ENCODE peak calls at places on chromosomes 1 and 21, in six cellular contexts. G is K562, P is GM12892, A is H1, U is HepG2, I is GM12878. T is an unnamed sample.

GRCh38 chr1:168708698-168709406 is 20.2 kb downstream of the DPT start:
- DNase-seq in G (no peak), P (no peak), A (no peak), U (no peak), I (no peak), T (no peak)

GRCh38 chr1:226884116-226884515 is 13.7 kb downstream of the PSEN2 start:
- DNase-seq in G (no peak), P (no peak), A (no peak), U (no peak), I (no peak), T (no peak)

GRCh38 chr1:162056043-162056442 is 13.4 kb upstream of the NOS1AP start:
- DNase-seq in G (peak; percentile 64), P (peak; percentile 19), A (peak; percentile 64), U (peak; percentile 70), I (peak; percentile 17), T (peak; percentile 16)

GRCh38 chr1:153963850-153964331 is 554 bp upstream of the SLC39A1 start:
- DNase-seq in G (no peak), P (no peak), A (no peak), U (peak; percentile 52), I (no peak), T (no peak)

GRCh38 chr21:43278359-43278758 is 109.6 kb downstream of the CRYAA start:
- DNase-seq in G (no peak), P (no peak), A (no peak), U (no peak), I (no peak), T (no peak)

GRCh38 chr1:219143735-219144134 is 29.9 kb upstream of the LYPLAL1 start:
- DNase-seq in G (no peak), P (no peak), A (no peak), U (no peak), I (no peak), T (no peak)

GRCh38 chr1:246187834-246188372 is 319.2 kb downstream of the SMYD3 start:
- DNase-seq in G (no peak), P (no peak), A (no peak), U (peak; percentile 95), I (no peak), T (no peak)

GRCh38 chr1:245310605-245311531 is 156.1 kb downstream of the KIF26B start:
- DNase-seq in G (no peak), P (peak; percentile 21), A (no peak), U (no peak), I (peak; percentile 12), T (no peak)

GRCh38 chr1:201505505-201505893 is 1.4 kb downstream of the CSRP1 start:
- DNase-seq in G (no peak), P (no peak), A (no peak), U (no peak), I (no peak), T (no peak)

GRCh38 chr1:164930241-164930640 is 371.3 kb downstream of the PBX1 start:
- DNase-seq in G (no peak), P (no peak), A (no peak), U (no peak), I (no peak), T (no peak)

GRCh38 chr1:211381481-211382181 is 55.0 kb downstream of the TRAF5 start:
- DNase-seq in G (no peak), P (peak; percentile 2), A (no peak), U (no peak), I (no peak), T (no peak)

GRCh38 chr1:168905631-168906030 is 176.6 kb upstream of the DPT start:
- DNase-seq in G (no peak), P (no peak), A (no peak), U (no peak), I (no peak), T (no peak)

GRCh38 chr1:203548917-203549708 is 55.2 kb downstream of the OPTC start:
- DNase-seq in G (no peak), P (no peak), A (peak; percentile 59), U (no peak), I (no peak), T (no peak)

GRCh38 chr1:206828765-206829164 is 36.7 kb upstream of the IL20 start:
- DNase-seq in G (no peak), P (no peak), A (no peak), U (no peak), I (no peak), T (no peak)

GRCh38 chr21:42118901-42119300 is 47.8 kb downstream of the UMODL1 start:
- DNase-seq in G (no peak), P (no peak), A (no peak), U (no peak), I (no peak), T (no peak)

GRCh38 chr1:218480137-218480536 is 135.0 kb downstream of the TGFB2 start:
- DNase-seq in G (no peak), P (no peak), A (no peak), U (no peak), I (no peak), T (no peak)

GRCh38 chr1:156643266-156644092 is 1.6 kb downstream of the BCAN start:
- DNase-seq in G (no peak), P (no peak), A (no peak), U (no peak), I (no peak), T (peak; percentile 66)

GRCh38 chr1:61254629-61255323 is 172.4 kb downstream of the NFIA start:
- DNase-seq in G (no peak), P (no peak), A (no peak), U (no peak), I (no peak), T (no peak)

GRCh38 chr1:240134596-240134995 is 42.9 kb downstream of the FMN2 start:
- DNase-seq in G (no peak), P (no peak), A (no peak), U (no peak), I (no peak), T (no peak)

GRCh38 chr21:40386301-40386911 is 460.6 kb downstream of the DSCAM start:
- DNase-seq in G (peak; percentile 45), P (no peak), A (peak; percentile 21), U (no peak), I (no peak), T (no peak)

GRCh38 chr1:159163609-159164008 is 7.8 kb upstream of the CADM3 start:
- DNase-seq in G (no peak), P (no peak), A (no peak), U (no peak), I (no peak), T (no peak)

GRCh38 chr1:186871784-186872183 is 43.0 kb downstream of the PLA2G4A start:
- DNase-seq in G (no peak), P (no peak), A (no peak), U (no peak), I (no peak), T (no peak)

GRCh38 chr1:212561501-212561931 is 47.0 kb upstream of the ATF3 start:
- DNase-seq in G (no peak), P (no peak), A (no peak), U (no peak), I (no peak), T (no peak)

GRCh38 chr21:42566524-42567180 is 53.0 kb downstream of the SLC37A1 start:
- DNase-seq in G (no peak), P (no peak), A (no peak), U (no peak), I (no peak), T (no peak)

GRCh38 chr1:36128126-36128904 is 3.3 kb upstream of the COL8A2 start:
- DNase-seq in G (peak; percentile 83), P (no peak), A (no peak), U (no peak), I (no peak), T (no peak)

GRCh38 chr1:62131093-62131725 is 63.4 kb upstream of the L1TD1 start:
- DNase-seq in G (peak; percentile 58), P (peak; percentile 30), A (no peak), U (peak; percentile 50), I (no peak), T (peak; percentile 35)

DNA sequence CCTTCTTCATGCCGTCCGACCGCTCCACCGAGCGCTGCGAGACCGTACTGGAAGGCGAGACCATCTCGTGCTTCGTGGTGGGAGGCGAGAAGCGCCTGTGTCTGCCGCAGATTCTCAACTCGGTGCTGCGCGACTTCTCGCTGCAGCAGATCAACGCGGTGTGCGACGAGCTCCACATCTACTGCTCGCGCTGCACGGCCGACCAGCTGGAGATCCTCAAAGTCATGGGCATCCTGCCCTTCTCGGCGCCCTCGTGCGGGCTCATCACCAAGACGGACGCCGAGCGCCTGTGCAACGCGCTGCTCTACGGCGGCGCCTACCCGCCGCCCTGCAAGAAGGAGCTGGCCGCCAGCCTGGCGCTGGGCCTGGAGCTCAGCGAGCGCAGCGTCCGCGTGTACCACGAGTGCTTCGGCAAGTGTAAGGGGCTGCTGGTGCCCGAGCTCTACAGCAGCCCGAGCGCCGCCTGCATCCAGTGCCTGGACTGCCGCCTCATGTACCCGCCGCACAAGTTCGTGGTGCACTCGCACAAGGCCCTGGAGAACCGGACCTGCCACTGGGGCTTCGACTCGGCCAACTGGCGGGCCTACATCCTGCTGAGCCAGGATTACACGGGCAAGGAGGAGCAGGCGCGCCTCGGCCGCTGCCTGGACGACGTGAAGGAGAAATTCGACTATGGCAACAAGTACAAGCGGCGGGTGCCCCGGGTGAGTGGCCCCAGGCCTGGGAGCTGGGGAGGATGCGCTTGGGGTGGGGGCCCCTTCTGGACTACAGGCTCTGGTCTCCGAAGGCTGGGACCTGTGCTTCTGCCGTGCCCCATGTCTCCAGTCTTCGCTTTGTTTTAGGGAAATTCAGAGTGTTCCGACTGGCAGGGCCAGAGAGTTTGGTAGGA is 1.2 kb downstream of the SKI start:
- DNase-seq in G (no peak), P (peak; percentile 66), A (no peak), U (no peak), I (no peak), T (no peak)
- TF ChIP-seq POLR2A in G (no peak), P (no peak), A (no peak), U (no peak), I (peak; percentile 34), T (no peak)

GRCh38 chr1:232273071-232273470 is 356.9 kb downstream of the SIPA1L2 start:
- DNase-seq in G (no peak), P (no peak), A (no peak), U (no peak), I (no peak), T (no peak)
- TF ChIP-seq TAF1 in G (no peak), P (no peak), A (no peak), U (no peak), I (no peak), T (no peak)

DNA sequence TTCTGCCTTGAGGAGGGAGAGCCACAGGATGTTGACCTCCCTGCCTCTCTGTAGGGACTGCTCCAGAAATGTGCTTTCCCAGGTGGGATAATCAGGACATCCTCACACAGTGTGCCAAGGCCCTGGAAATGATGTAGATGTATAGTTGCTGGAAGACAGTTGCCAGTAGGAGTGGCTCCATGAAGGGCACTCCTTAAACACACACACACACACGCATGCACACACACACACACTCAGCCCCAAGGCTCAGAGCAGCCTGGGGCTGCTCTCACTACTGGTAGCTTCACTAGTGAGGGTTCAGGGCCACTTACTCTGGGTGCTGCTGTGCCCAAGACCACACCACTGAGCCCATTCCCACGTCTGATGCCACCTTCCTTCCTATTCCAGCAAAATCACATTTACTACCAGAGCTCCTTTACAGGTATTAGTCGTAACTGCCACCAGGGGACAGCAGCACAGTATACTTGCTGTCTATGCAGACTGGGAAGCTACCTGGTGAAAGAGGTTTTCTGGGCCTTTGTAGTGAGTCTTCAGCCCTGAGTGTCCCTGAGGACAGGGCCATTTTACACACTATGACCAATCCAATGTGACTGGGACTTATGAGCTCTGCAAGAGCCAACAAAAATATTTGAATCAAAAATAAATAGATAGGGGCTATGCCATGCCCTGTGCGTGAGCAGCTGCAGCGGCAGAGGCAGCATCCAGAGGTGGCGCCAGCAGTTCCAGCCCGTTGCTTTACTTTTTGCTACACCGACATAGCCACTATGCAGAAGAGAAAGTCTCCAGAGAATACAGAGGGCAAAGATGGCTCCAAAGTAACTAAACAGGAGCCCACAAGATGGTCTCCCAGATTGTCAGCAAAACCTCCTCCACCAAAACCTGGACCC is 15.0 kb downstream of the CRNN start:
- DNase-seq in G (no peak), P (no peak), A (no peak), U (peak; percentile 25), I (no peak), T (no peak)
- TF ChIP-seq POLR2AphosphoS5 in G (no peak), P (no peak), A (no peak), U (no peak), I (no peak), T (no peak)

GRCh38 chr1:25819496-25820246 is at the start of gene MTFR1L:
- DNase-seq in G (peak; percentile 98), P (peak; percentile 99), A (no peak), U (peak; percentile 83), I (peak; percentile 66), T (peak; percentile 99)
- TF ChIP-seq POLR2A in G (peak; percentile 92), P (peak; percentile 84), A (peak; percentile 81), U (peak; percentile 79), I (peak; percentile 89), T (peak; percentile 89)